ENCODE peak calls at places on chromosomes 5 and 9, in nine cellular contexts. P, W, A, J, Q, Y, T, F and S are unnamed samples.

GRCh38 chr5:79971156-79971555 is 19.9 kb downstream of the MTX3 start:
- DNase-seq in P (no peak), W (no peak), A (no peak), J (no peak), Q (peak), Y (peak), T (no peak), F (no peak), S (no peak)

GRCh38 chr9:33125871-33126822 is 41.0 kb downstream of the B4GALT1 start:
- DNase-seq in P (no peak), W (no peak), A (no peak), J (no peak), Q (peak), Y (peak), T (no peak), F (no peak), S (no peak)

GRCh38 chr5:10854526-10855277 is 93.7 kb upstream of the DAP start:
- DNase-seq in P (no peak), W (no peak), A (peak), J (peak), Q (no peak), Y (no peak), T (no peak), F (no peak), S (no peak)

GRCh38 chr5:13708906-13709305 is 235.6 kb downstream of the DNAH5 start:
- DNase-seq in P (no peak), W (no peak), A (no peak), J (no peak), Q (peak), Y (no peak), T (no peak), F (no peak), S (no peak)

GRCh38 chr5:120509056-120509455 is 45.0 kb downstream of the PRR16 start:
- DNase-seq in P (no peak), W (no peak), A (no peak), J (no peak), Q (peak), Y (peak), T (no peak), F (no peak), S (no peak)

GRCh38 chr9:93955356-93956182 is 414 bp upstream of the BARX1 start:
- DNase-seq in P (no peak), W (no peak), A (no peak), J (no peak), Q (no peak), Y (no peak), T (no peak), F (no peak), S (no peak)

GRCh38 chr9:83041771-83042170 is 21.2 kb downstream of the RASEF start:
- DNase-seq in P (no peak), W (no peak), A (no peak), J (no peak), Q (peak), Y (no peak), T (no peak), F (no peak), S (no peak)

GRCh38 chr9:136665704-136666363 is 3.1 kb downstream of the EGFL7 start:
- DNase-seq in P (no peak), W (no peak), A (no peak), J (no peak), Q (no peak), Y (no peak), T (no peak), F (no peak), S (no peak)

GRCh38 chr5:77867194-77867691 is 91.1 kb upstream of the TBCA start:
- DNase-seq in P (no peak), W (no peak), A (no peak), J (no peak), Q (peak), Y (peak), T (no peak), F (no peak), S (no peak)

DNA sequence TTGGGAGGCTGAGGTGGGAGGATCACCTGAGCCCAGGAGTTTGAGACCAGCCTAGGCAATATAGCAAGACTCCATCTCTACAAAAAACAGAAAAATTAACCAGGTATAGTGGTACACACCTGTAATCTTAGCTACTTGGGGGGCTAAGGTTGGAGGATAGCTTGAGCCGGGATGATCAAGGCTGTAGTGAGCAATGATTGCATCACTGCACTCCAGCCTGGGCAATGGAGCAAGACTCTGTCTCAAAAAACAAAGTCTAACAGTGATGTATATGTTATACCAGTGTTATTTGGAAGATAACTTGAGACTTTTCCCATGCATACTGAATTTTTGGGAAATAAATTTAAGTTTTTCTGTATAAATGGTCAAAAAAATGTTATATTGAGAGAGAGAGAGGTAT is 146.3 kb downstream of the ZCCHC7 start:
- DNase-seq in P (no peak), W (no peak), A (no peak), J (no peak), Q (no peak), Y (no peak), T (no peak), F (no peak), S (no peak)
- H3K27ac ChIP-seq in P (no peak), W (no peak), A (no peak), J (no peak), Q (no peak), Y (no peak), T (no peak), F (no peak), S (no peak)

DNA sequence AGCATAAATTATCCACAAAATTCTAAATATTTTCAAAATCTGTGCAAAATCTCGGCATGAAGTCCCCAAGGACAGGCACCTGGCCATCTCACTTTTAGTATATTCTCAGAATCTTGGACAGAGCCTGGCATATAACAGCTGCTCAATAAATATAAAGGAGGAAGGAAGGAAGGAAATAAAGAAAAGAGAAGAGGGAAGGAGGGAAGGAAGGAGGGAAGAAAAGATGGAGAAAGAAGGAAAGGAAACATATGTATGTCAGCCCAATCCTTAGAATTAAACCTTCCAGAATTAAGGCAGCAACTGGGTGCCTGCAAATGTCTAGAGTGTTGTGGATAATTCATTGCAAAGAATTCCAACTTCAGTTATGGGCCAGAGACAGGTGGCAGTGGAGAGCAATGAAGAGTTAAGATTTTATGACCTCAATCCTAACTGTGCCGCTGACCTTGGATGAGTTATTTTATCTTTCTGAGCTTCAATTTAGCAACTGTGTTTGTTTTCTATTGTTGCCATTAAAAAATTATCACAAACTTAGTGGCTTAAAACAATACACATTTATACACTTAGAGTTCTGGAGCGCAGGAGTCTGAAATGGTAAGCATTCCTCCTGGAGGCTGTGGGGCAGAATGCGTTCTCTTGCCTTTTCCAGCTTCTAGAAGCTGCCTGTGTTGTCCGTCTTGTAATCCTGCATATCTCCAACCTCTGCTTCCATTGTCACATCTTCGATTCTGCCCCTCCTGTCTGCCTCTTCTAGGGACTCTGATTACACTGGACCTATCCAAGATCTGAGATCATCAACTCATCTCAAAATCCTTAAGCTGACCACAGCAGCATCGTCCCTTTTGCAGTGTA is 200.8 kb upstream of the MSX2 start:
- DNase-seq in P (no peak), W (no peak), A (no peak), J (no peak), Q (no peak), Y (no peak), T (no peak), F (no peak), S (no peak)
- TF ChIP-seq CTCF in P (no peak), W (no peak), A (no peak), J (no peak), Q (peak), Y (no peak), T (no peak), F (no peak), S (no peak)

GRCh38 chr5:40829748-40830305 is 5.2 kb downstream of the RPL37 start:
- DNase-seq in P (no peak), W (no peak), A (no peak), J (no peak), Q (no peak), Y (no peak), T (no peak), F (no peak), S (no peak)
- H3K27ac ChIP-seq in P (no peak), W (no peak), A (no peak), J (no peak), Q (no peak), Y (no peak), T (no peak), F (no peak), S (no peak)

GRCh38 chr5:129172561-129172960 is 78.0 kb downstream of the ISOC1 start:
- DNase-seq in P (no peak), W (no peak), A (no peak), J (no peak), Q (no peak), Y (peak), T (no peak), F (no peak), S (no peak)
- TF ChIP-seq CTCF in P (no peak), W (no peak), A (no peak), J (no peak), Q (peak), Y (peak), T (peak), F (no peak), S (peak)

DNA sequence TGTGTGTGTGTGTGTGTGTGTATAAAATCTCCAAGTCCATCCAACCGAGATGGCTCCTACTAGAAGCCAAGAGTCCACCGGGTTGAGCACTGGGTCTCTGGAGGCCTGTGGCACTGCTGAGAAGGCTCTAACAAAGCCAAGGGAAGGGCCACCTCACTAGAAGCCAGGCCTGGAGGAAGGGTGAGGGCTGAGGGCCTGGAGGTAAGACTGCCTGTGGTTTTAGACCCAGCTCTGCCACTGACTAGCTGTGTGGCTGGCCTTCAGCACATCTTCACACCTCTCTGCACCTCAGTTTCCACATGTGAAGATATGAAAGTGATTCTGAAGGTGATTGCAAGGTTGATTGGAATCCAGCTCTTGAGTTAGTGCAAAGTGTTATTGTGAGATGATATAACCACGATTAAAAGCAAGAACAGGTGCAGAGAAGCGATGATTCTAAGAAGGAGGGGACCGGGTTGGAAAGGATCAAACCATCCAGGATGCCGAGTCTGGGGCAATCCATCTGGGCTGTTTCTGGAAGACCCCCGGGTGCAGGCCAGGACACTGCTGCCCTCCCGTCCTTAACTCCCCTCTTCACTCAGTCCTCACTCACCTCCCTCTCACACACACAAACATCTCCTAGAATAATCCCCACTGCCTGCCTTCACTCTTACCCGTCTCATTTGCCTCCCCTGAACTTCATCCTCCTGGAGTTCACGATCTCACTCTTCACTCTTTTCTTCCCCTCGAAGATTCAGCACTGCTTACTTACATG is 2.3 kb downstream of the IL4 start:
- DNase-seq in P (no peak), W (no peak), A (no peak), J (peak), Q (no peak), Y (no peak), T (no peak), F (no peak), S (peak)
- H3K27ac ChIP-seq in P (no peak), W (no peak), A (peak), J (peak), Q (no peak), Y (no peak), T (no peak), F (peak), S (no peak)

DNA sequence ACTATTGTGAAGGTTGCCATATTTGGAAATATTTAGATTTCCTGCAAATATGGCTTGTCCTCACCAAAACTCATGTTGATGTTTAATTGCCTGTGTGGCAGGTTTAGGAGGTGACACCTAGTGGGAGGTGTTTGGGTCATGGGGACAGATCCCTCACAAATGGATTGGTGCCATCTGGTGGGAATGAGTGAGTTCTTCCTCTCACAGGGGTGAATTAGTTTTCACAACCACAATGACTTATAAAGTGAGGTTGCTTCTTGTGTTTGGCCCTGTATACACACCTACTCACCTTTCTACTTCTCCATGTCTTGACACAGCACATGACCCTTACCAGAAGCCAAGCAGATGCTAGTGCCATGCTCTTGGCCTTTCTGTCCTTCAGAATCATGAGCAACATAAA is 41.1 kb downstream of the ISOC1 start:
- DNase-seq in P (no peak), W (no peak), A (no peak), J (no peak), Q (no peak), Y (no peak), T (no peak), F (no peak), S (no peak)
- TF ChIP-seq CTCF in P (no peak), W (no peak), A (no peak), J (no peak), Q (no peak), Y (no peak), T (no peak), F (no peak), S (no peak)